ENCODE peak calls at places on chromosome 18, in ten cellular contexts. N, Q, E, F, Z, B, X, W, R and G are unnamed samples.

GRCh38 chr18:56869189-56869777 is 218.1 kb downstream of the WDR7 start:
- DNase-seq in W (peak), X (peak), B (no peak), E (no peak), N (no peak), R (no peak), Z (peak), F (no peak), Q (no peak), G (peak)

GRCh38 chr18:39751161-39751560 is 2185.6 kb upstream of the CELF4 start:
- DNase-seq in F (no peak), X (peak), R (no peak), Q (no peak), N (no peak), Z (no peak), E (no peak), W (peak), B (no peak), G (peak)

GRCh38 chr18:57710226-57710625 is 88.6 kb upstream of the NARS1 start:
- DNase-seq in Z (no peak), F (peak), Q (no peak), R (no peak), N (no peak), X (no peak), W (no peak), E (no peak), B (no peak), G (no peak)

GRCh38 chr18:42182728-42183700 is 228.0 kb downstream of the PIK3C3 start:
- DNase-seq in F (no peak), N (no peak), E (no peak), W (peak), B (no peak), Q (no peak), X (no peak), Z (no peak), R (no peak), G (no peak)

GRCh38 chr18:32701288-32701687 is 71.5 kb downstream of the KLHL14 start:
- DNase-seq in E (no peak), N (no peak), R (no peak), W (no peak), B (no peak), Q (no peak), Z (no peak), X (no peak), F (no peak), G (no peak)

GRCh38 chr18:41553716-41554115 is 401.3 kb upstream of the PIK3C3 start:
- DNase-seq in X (peak), R (no peak), Q (no peak), W (no peak), Z (no peak), F (no peak), B (no peak), N (no peak), E (no peak), G (peak)

GRCh38 chr18:9735238-9735637 is 27.1 kb downstream of the RAB31 start:
- DNase-seq in Z (peak), X (no peak), R (no peak), W (no peak), E (no peak), B (no peak), Q (no peak), F (peak), N (no peak), G (no peak)

GRCh38 chr18:65523461-65523860 is 227.4 kb upstream of the CDH7 start:
- DNase-seq in W (no peak), Z (no peak), X (no peak), N (no peak), Q (no peak), E (no peak), F (no peak), R (no peak), B (no peak), G (no peak)

GRCh38 chr18:47767699-47768098 is 162.8 kb downstream of the SMAD2 start:
- DNase-seq in W (no peak), Z (no peak), B (no peak), R (no peak), F (no peak), Q (no peak), X (no peak), E (no peak), N (no peak), G (peak)

GRCh38 chr18:13353424-13353823 is 134.9 kb downstream of the LDLRAD4 start:
- DNase-seq in R (no peak), F (no peak), X (no peak), B (no peak), N (no peak), Z (peak), W (no peak), Q (no peak), E (no peak), G (no peak)

GRCh38 chr18:61531182-61531581 is 198.0 kb downstream of the CDH20 start:
- DNase-seq in Z (no peak), E (no peak), R (no peak), X (peak), N (no peak), Q (no peak), W (no peak), B (no peak), F (no peak), G (no peak)

GRCh38 chr18:2083691-2084090 is 487.6 kb downstream of the METTL4 start:
- DNase-seq in N (no peak), Q (no peak), B (no peak), E (no peak), W (no peak), Z (peak), R (no peak), X (no peak), F (no peak), G (no peak)

GRCh38 chr18:23276456-23276855 is 141.2 kb downstream of the CABLES1 start:
- DNase-seq in Q (no peak), E (no peak), Z (no peak), R (no peak), N (no peak), X (no peak), F (no peak), W (no peak), B (no peak), G (no peak)

GRCh38 chr18:73199151-73199550 is 331.4 kb upstream of the NETO1 start:
- DNase-seq in W (peak), Z (no peak), B (no peak), X (no peak), E (no peak), F (no peak), Q (no peak), R (no peak), N (no peak), G (peak)

GRCh38 chr18:48675912-48676311 is 137.1 kb downstream of the CTIF start:
- DNase-seq in R (no peak), X (no peak), N (no peak), E (no peak), B (no peak), F (no peak), Z (no peak), Q (no peak), W (no peak), G (no peak)

GRCh38 chr18:79799619-79800352 is 2.0 kb downstream of the KCNG2 start:
- DNase-seq in B (no peak), Z (peak), Q (no peak), N (no peak), F (no peak), X (no peak), W (no peak), R (no peak), E (no peak), G (no peak)

GRCh38 chr18:49075697-49076096 is 124.9 kb upstream of the SMAD7 start:
- DNase-seq in R (no peak), W (no peak), Q (no peak), F (no peak), E (no peak), Z (no peak), X (no peak), B (no peak), N (no peak), G (no peak)

GRCh38 chr18:8762968-8763367 is 57.6 kb downstream of the MTCL1 start:
- DNase-seq in E (no peak), B (no peak), R (no peak), Q (no peak), Z (no peak), W (no peak), N (no peak), X (no peak), F (peak), G (no peak)

GRCh38 chr18:51342815-51343214 is 145.3 kb upstream of the MEX3C start:
- DNase-seq in B (no peak), Z (no peak), R (no peak), Q (no peak), N (no peak), F (no peak), E (no peak), X (peak), W (peak), G (peak)

GRCh38 chr18:70221156-70221910 is 15.8 kb upstream of the RTTN start:
- DNase-seq in B (no peak), Z (no peak), N (no peak), Q (no peak), R (no peak), X (no peak), F (no peak), W (no peak), E (no peak), G (no peak)

GRCh38 chr18:57624988-57625387 is 3.4 kb upstream of the NARS1 start:
- DNase-seq in F (no peak), Z (no peak), N (no peak), E (no peak), Q (no peak), X (peak), B (no peak), R (no peak), W (peak), G (no peak)

GRCh38 chr18:29041976-29042375 is 865.0 kb upstream of the CDH2 start:
- DNase-seq in E (no peak), X (no peak), N (no peak), R (no peak), W (no peak), Z (no peak), F (no peak), Q (no peak), B (no peak), G (no peak)

GRCh38 chr18:43662657-43663056 is 385.4 kb upstream of the SYT4 start:
- DNase-seq in F (no peak), Z (no peak), N (no peak), B (no peak), X (peak), R (no peak), E (no peak), Q (no peak), W (peak), G (peak)

GRCh38 chr18:51463483-51464136 is 266.1 kb upstream of the MEX3C start:
- DNase-seq in W (no peak), X (no peak), R (no peak), B (no peak), E (no peak), Z (no peak), F (no peak), N (no peak), Q (no peak), G (no peak)

GRCh38 chr18:323253-323622 is 55.4 kb upstream of the THOC1 start:
- DNase-seq in Z (peak), R (no peak), N (no peak), B (no peak), E (no peak), X (peak), F (no peak), Q (no peak), W (peak), G (peak)

GRCh38 chr18:67862069-67862468 is 345.5 kb upstream of the DSEL start:
- DNase-seq in R (no peak), Q (no peak), F (no peak), Z (no peak), X (peak), B (no peak), W (peak), N (no peak), E (no peak), G (peak)

GRCh38 chr18:73577365-73577764 is 570.3 kb downstream of the FBXO15 start:
- DNase-seq in X (peak), E (no peak), Q (no peak), W (peak), F (no peak), B (no peak), Z (no peak), N (no peak), R (no peak), G (peak)

GRCh38 chr18:74407888-74408287 is 49.2 kb downstream of the DIPK1C start:
- DNase-seq in W (no peak), Q (no peak), Z (no peak), F (no peak), B (no peak), R (no peak), E (no peak), N (no peak), X (no peak), G (no peak)

GRCh38 chr18:36496022-36496421 is 198.5 kb downstream of the FHOD3 start:
- DNase-seq in F (no peak), Z (no peak), X (no peak), R (no peak), B (no peak), N (no peak), Q (no peak), W (no peak), E (no peak), G (no peak)

GRCh38 chr18:48605408-48605845 is 66.6 kb downstream of the CTIF start:
- DNase-seq in Z (peak), E (no peak), Q (no peak), B (no peak), N (no peak), X (peak), W (peak), R (no peak), F (no peak), G (peak)

GRCh38 chr18:71899707-71900483 is 644.2 kb downstream of the CBLN2 start:
- DNase-seq in Z (no peak), E (no peak), Q (no peak), N (no peak), R (no peak), B (no peak), W (no peak), X (no peak), F (no peak), G (no peak)

GRCh38 chr18:39441648-39442047 is 1876.0 kb upstream of the CELF4 start:
- DNase-seq in R (no peak), Q (no peak), B (no peak), X (no peak), W (no peak), N (no peak), Z (no peak), E (no peak), F (no peak), G (no peak)

GRCh38 chr18:56711706-56712445 is 60.7 kb downstream of the WDR7 start:
- DNase-seq in E (no peak), B (no peak), X (no peak), W (no peak), Z (no peak), F (no peak), N (no peak), R (no peak), Q (no peak), G (no peak)

DNA sequence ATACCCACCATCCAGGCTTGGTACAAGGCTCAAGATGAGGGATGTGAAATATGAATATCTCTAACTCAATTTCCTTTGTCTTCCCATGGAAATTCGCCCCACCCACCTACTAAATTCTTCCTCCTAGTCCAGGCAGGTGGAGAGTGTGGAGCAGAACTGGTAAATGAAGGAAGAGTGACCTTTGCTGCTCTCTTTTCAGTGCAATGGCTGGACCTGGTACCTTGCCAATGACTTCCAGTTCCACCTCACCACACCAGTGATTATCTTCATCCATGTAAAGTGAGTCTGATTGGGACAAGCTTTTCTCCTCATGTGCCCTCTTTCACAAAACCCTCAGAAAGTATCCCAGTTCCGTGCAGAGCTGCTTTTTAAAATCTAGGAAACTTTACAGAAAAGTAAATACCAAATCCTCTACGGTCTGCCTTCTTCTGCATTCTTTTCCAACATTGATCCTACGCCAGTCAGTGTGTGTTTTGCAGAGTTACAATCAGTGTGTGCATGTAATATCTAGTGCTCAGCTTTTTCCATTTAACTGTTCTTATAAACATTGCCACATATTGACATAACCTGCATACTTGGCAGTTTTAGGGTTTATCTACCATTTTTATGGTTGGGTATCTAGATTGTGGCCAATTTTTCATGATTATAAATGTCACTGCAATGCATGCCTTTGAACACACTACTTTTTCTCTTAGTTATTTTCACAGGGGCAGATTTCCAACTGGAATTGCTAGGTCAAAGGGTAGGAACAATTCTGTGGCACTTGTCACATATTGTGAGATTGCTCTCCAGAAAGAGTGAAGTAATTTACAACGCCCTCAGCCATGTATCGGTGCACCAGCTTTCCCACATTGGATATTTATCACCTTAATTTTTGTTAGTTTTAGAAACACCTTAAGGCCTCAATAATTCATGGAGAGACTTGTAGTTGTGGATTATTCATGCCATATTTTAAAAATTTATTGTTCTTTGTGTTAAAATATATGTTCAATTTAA is 86.4 kb upstream of the SEC11C start:
- DNase-seq in Z (no peak), R (no peak), F (no peak), X (peak), N (no peak), Q (peak), E (no peak), W (peak), B (no peak), G (peak)
- H3K4me3 ChIP-seq in Z (no peak), R (no peak), F (no peak), X (no peak), N (no peak), Q (no peak), E (no peak), W (no peak), B (no peak), G (no peak)

GRCh38 chr18:11148655-11149440 is 521 bp downstream of the PIEZO2 start:
- DNase-seq in F (no peak), R (no peak), E (no peak), Q (no peak), B (no peak), Z (no peak), W (no peak), X (no peak), N (no peak), G (no peak)

GRCh38 chr18:11147962-11148654 is 1.3 kb downstream of the PIEZO2 start:
- DNase-seq in Z (no peak), R (no peak), N (no peak), F (no peak), B (no peak), Q (no peak), E (no peak), W (no peak), X (peak), G (peak)

GRCh38 chr18:11147371-11147860 is 2.0 kb downstream of the PIEZO2 start:
- DNase-seq in W (no peak), F (no peak), Q (no peak), R (no peak), B (no peak), Z (no peak), E (no peak), X (peak), N (no peak), G (peak)

GRCh38 chr18:11149441-11150270 is at the start of gene PIEZO2:
- DNase-seq in E (peak), F (no peak), W (peak), B (peak), R (no peak), Z (no peak), Q (peak), N (no peak), X (peak), G (peak)

DNA sequence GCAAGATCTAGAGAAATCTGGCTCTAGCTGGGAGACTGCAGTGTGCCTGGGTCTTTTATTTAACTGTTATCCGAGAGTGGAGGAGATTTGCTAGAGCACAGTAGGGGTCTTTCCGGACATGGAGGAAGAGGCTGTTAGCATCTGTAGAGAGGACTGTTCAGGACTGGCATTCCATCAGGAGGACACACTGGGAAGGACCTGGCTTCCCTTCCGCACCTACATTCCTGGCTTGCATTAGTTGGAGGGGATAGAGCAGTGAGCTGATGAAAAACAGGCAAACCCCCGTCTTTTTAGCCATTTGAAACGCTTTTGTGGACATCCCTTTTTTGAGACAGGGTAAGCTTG is 874 bp upstream of the PIEZO2 start:
- DNase-seq in N (no peak), R (no peak), E (no peak), Z (no peak), B (no peak), Q (no peak), F (no peak), X (no peak), W (no peak), G (no peak)
- TF ChIP-seq CTCF in N (no peak), R (no peak), E (no peak), Z (no peak), B (no peak), Q (no peak), F (no peak), X (no peak), W (no peak), G (no peak)

GRCh38 chr18:25134858-25135257 is 217.1 kb downstream of the ZNF521 start:
- DNase-seq in F (no peak), W (no peak), Z (no peak), R (no peak), E (no peak), B (no peak), X (peak), Q (no peak), N (no peak), G (peak)
- H3K4me3 ChIP-seq in F (no peak), W (no peak), Z (no peak), R (no peak), E (no peak), B (no peak), X (no peak), Q (no peak), N (no peak), G (no peak)

GRCh38 chr18:52869942-52870907 is 530.2 kb downstream of the DCC start:
- DNase-seq in X (no peak), Z (no peak), B (no peak), E (no peak), R (no peak), N (no peak), F (no peak), W (no peak), Q (no peak), G (no peak)
- TF ChIP-seq CTCF in X (no peak), Z (no peak), B (no peak), E (no peak), R (no peak), N (no peak), F (no peak), W (no peak), Q (no peak), G (no peak)

GRCh38 chr18:62759704-62760402 is 44.5 kb downstream of the PHLPP1 start:
- DNase-seq in B (no peak), X (peak), E (no peak), F (no peak), W (peak), R (no peak), Z (no peak), Q (no peak), N (no peak), G (peak)

GRCh38 chr18:62760403-62760734 is 45.0 kb downstream of the PHLPP1 start:
- DNase-seq in F (no peak), B (no peak), X (no peak), Q (no peak), R (no peak), Z (no peak), W (peak), E (no peak), N (no peak), G (no peak)

GRCh38 chr18:62757399-62758010 is 42.2 kb downstream of the PHLPP1 start:
- DNase-seq in W (no peak), B (no peak), E (no peak), Z (no peak), Q (no peak), F (no peak), X (no peak), R (no peak), N (no peak), G (no peak)

GRCh38 chr18:62755946-62756345 is 40.6 kb downstream of the PHLPP1 start:
- DNase-seq in Z (no peak), W (no peak), F (no peak), Q (no peak), X (no peak), N (no peak), R (no peak), B (no peak), E (no peak), G (no peak)

DNA sequence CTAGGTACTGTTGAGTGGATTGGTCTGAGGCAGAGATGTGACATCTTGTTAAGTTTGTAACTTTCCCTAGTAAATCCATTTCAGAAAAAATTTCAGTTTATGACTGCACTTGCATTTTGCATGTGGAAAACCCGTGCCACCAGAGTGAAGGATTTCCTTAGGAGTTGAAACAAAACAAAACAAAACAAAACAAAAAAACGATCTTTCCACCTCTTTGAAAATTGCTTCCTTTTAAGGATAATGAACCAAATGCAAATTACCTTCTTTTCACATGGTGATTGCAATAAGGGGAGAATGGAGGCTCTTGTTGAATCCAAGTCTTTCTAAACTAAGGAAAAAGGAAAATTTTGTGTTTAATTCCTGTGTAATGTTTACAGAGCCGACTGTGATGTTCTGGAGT is 43.2 kb downstream of the PHLPP1 start:
- DNase-seq in F (no peak), W (no peak), E (no peak), X (no peak), R (no peak), B (no peak), N (no peak), Q (no peak), Z (no peak), G (no peak)
- H3K4me3 ChIP-seq in F (no peak), W (no peak), E (no peak), X (no peak), R (no peak), B (no peak), N (no peak), Q (no peak), Z (no peak), G (no peak)